ENCODE peak calls at places on chromosomes 4 and X, in five cellular contexts. One of them, this sample, is unnamed.

GRCh38 chr4:58940167-58940566 is 1830.0 kb upstream of the IGFBP7 start:
- DNase-seq in transverse colon: no peak
- DNase-seq in sigmoid colon: no peak
- DNase-seq in A549: no peak
- DNase-seq in upper lobe of left lung: no peak
- DNase-seq in this sample: no peak

GRCh38 chr4:6160536-6160935 is 39.8 kb downstream of the JAKMIP1 start:
- DNase-seq in upper lobe of left lung: no peak
- DNase-seq in transverse colon: no peak
- DNase-seq in sigmoid colon: no peak
- DNase-seq in A549: no peak
- DNase-seq in this sample: no peak

GRCh38 chrX:49761481-49761880 is 65.7 kb upstream of the PAGE1 start:
- DNase-seq in transverse colon: no peak
- DNase-seq in sigmoid colon: no peak
- DNase-seq in A549: peak
- DNase-seq in upper lobe of left lung: no peak
- DNase-seq in this sample: no peak

GRCh38 chr4:40684404-40684803 is 54.7 kb upstream of the RBM47 start:
- DNase-seq in transverse colon: no peak
- DNase-seq in A549: no peak
- DNase-seq in upper lobe of left lung: no peak
- DNase-seq in sigmoid colon: no peak
- DNase-seq in this sample: no peak

GRCh38 chr4:6111354-6111930 is 88.9 kb downstream of the JAKMIP1 start:
- DNase-seq in sigmoid colon: peak
- DNase-seq in A549: no peak
- DNase-seq in transverse colon: no peak
- DNase-seq in upper lobe of left lung: no peak
- DNase-seq in this sample: no peak

GRCh38 chrX:16119353-16120220 is 3.8 kb upstream of the GRPR start:
- DNase-seq in sigmoid colon: no peak
- DNase-seq in upper lobe of left lung: no peak
- DNase-seq in A549: no peak
- DNase-seq in transverse colon: no peak
- DNase-seq in this sample: no peak

GRCh38 chr4:3485011-3485881 is 22.1 kb downstream of the DOK7 start:
- DNase-seq in A549: no peak
- DNase-seq in sigmoid colon: no peak
- DNase-seq in transverse colon: peak
- DNase-seq in upper lobe of left lung: peak
- DNase-seq in this sample: no peak

GRCh38 chr4:127709456-127709855 is 20.7 kb upstream of the SLC25A31 start:
- DNase-seq in sigmoid colon: no peak
- DNase-seq in A549: no peak
- DNase-seq in transverse colon: no peak
- DNase-seq in upper lobe of left lung: no peak
- DNase-seq in this sample: no peak

GRCh38 chr4:35300996-35301774 is 943.1 kb downstream of the ARAP2 start:
- DNase-seq in upper lobe of left lung: no peak
- DNase-seq in sigmoid colon: no peak
- DNase-seq in transverse colon: no peak
- DNase-seq in A549: no peak
- DNase-seq in this sample: no peak

GRCh38 chrX:9352683-9353430 is 112.0 kb upstream of the TBL1X start:
- DNase-seq in sigmoid colon: no peak
- DNase-seq in A549: no peak
- DNase-seq in transverse colon: peak
- DNase-seq in upper lobe of left lung: no peak
- DNase-seq in this sample: peak

DNA sequence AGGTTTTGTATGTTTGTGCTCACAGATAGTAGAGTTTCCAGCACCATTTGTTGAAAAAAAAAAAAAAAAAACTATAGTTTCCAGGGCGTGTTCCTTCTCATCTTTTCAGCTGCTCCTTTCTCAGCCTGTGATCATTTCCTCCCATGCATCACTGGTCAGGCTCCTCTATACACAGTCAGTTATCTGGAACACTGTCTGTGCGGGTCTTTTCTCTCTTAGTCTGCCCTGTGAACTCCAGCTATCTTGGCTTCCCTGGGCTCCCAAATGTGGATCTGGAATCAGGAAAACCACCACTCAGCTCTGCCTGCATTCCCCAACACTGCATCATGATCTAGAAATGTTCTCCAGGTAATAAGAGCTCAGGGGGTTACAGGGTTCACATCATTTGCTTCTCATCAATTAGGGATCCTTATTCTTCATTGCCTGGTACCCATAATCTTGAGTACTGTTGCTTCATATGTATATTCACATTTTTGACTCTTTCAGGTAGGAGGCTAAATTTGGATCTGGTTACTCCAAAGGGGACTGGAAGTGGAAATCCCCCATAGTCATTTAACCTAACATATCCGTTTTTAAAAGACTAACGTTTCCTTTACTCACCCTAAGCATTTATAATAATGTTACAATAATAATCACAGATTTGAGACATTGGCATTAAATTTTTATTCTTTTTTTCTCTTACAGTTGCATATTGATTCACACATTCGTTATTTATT is 221.8 kb upstream of the KLF3 start:
- DNase-seq in transverse colon: no peak
- DNase-seq in upper lobe of left lung: no peak
- DNase-seq in sigmoid colon: no peak
- DNase-seq in A549: no peak
- DNase-seq in this sample: no peak
- TF ChIP-seq EP300 in transverse colon: no peak
- TF ChIP-seq EP300 in upper lobe of left lung: no peak
- TF ChIP-seq EP300 in sigmoid colon: no peak
- TF ChIP-seq EP300 in A549: no peak
- TF ChIP-seq EP300 in this sample: no peak

GRCh38 chrX:156002517-156002916 is 5.0 kb downstream of the IL9R start:
- DNase-seq in A549: no peak
- DNase-seq in transverse colon: no peak
- DNase-seq in upper lobe of left lung: no peak
- DNase-seq in sigmoid colon: no peak
- DNase-seq in this sample: no peak
- TF ChIP-seq EP300 in A549: no peak
- TF ChIP-seq EP300 in transverse colon: no peak
- TF ChIP-seq EP300 in upper lobe of left lung: no peak
- TF ChIP-seq EP300 in sigmoid colon: no peak
- TF ChIP-seq EP300 in this sample: no peak

DNA sequence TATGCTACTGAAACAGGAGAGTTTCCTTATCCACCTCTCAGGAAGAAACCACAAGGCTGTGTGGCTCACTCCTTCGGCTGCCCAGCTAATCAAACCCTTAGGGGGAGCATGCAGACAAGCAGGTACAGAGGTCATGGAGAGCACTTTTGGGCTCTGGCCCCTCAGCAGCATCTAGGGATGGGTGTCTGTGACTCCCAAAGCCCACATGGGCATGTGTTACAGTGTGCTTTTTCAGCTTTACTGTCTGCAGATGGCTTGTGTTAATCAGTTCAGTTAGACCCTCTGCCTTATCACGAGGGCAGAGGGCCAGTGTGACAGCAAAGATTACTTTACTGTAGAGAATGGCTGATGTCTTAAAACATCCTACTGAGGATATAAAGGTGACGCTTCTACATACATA is 447.4 kb downstream of the PCDH10 start:
- DNase-seq in transverse colon: no peak
- DNase-seq in sigmoid colon: no peak
- DNase-seq in A549: no peak
- DNase-seq in upper lobe of left lung: no peak
- DNase-seq in this sample: no peak
- TF ChIP-seq EP300 in transverse colon: no peak
- TF ChIP-seq EP300 in sigmoid colon: no peak
- TF ChIP-seq EP300 in A549: no peak
- TF ChIP-seq EP300 in upper lobe of left lung: no peak
- TF ChIP-seq EP300 in this sample: no peak

GRCh38 chr4:73258668-73259551 is at the start of gene ANKRD17:
- DNase-seq in sigmoid colon: peak
- DNase-seq in upper lobe of left lung: peak
- DNase-seq in A549: peak
- DNase-seq in transverse colon: peak
- DNase-seq in this sample: peak
- TF ChIP-seq EP300 in sigmoid colon: peak
- TF ChIP-seq EP300 in upper lobe of left lung: no peak
- TF ChIP-seq EP300 in A549: no peak
- TF ChIP-seq EP300 in transverse colon: peak
- TF ChIP-seq EP300 in this sample: no peak

GRCh38 chr4:79678472-79679202 is 270.6 kb upstream of the GK2 start:
- DNase-seq in upper lobe of left lung: no peak
- DNase-seq in sigmoid colon: no peak
- DNase-seq in A549: no peak
- DNase-seq in transverse colon: no peak
- DNase-seq in this sample: peak
- TF ChIP-seq EP300 in upper lobe of left lung: no peak
- TF ChIP-seq EP300 in sigmoid colon: no peak
- TF ChIP-seq EP300 in A549: no peak
- TF ChIP-seq EP300 in transverse colon: no peak
- TF ChIP-seq EP300 in this sample: no peak